ENCODE peak calls at places on chromosomes 1 and 21, in ten cellular contexts. H is HCT116, V is colonic mucosa, S is NCI-H1417, R is Right ventricle myocardium inferior, N is HEK293T, K is OCI-LY7, M is breast epithelium, Q is Calu3, G is nephron progenitor cell. D is an unnamed sample.

GRCh38 chr1:207670192-207670591 is 25.3 kb downstream of the CR1L start:
- DNase-seq in H (no peak), V (no peak), S (no peak), R (no peak), N (no peak), K (peak), M (no peak), Q (no peak), G (no peak), D (no peak)

GRCh38 chr1:203322480-203323179 is 17.3 kb downstream of the BTG2 start:
- DNase-seq in H (no peak), V (no peak), S (peak), R (no peak), N (no peak), K (no peak), M (peak), Q (no peak), G (no peak), D (peak)

GRCh38 chr1:7250176-7250575 is 464.9 kb downstream of the CAMTA1 start:
- DNase-seq in H (no peak), V (peak), S (no peak), R (no peak), N (no peak), K (no peak), M (no peak), Q (no peak), G (no peak), D (no peak)

GRCh38 chr21:38479641-38480515 is 18.4 kb downstream of the ERG start:
- DNase-seq in H (no peak), V (no peak), S (no peak), R (no peak), N (no peak), K (no peak), M (no peak), Q (no peak), G (no peak), D (no peak)

GRCh38 chr1:16146888-16147614 is 8.8 kb downstream of the EPHA2 start:
- DNase-seq in H (no peak), V (no peak), S (no peak), R (no peak), N (no peak), K (no peak), M (no peak), Q (no peak), G (no peak), D (no peak)

GRCh38 chr1:246544001-246544400 is 22.1 kb downstream of the TFB2M start:
- DNase-seq in H (no peak), V (no peak), S (no peak), R (no peak), N (no peak), K (no peak), M (no peak), Q (no peak), G (no peak), D (no peak)

GRCh38 chr1:94535879-94536278 is 5.7 kb downstream of the F3 start:
- DNase-seq in H (no peak), V (no peak), S (no peak), R (no peak), N (no peak), K (no peak), M (no peak), Q (no peak), G (no peak), D (no peak)

GRCh38 chr1:202009326-202010031 is 908 bp upstream of the ELF3 start:
- DNase-seq in H (peak), V (peak), S (peak), R (no peak), N (peak), K (peak), M (peak), Q (peak), G (peak), D (no peak)

GRCh38 chr1:77513839-77514763 is 168.4 kb downstream of the ZZZ3 start:
- DNase-seq in H (no peak), V (no peak), S (no peak), R (no peak), N (no peak), K (no peak), M (peak), Q (no peak), G (peak), D (no peak)

GRCh38 chr21:45590246-45590725 is 48.0 kb upstream of the SLC19A1 start:
- DNase-seq in H (no peak), V (peak), S (no peak), R (peak), N (peak), K (peak), M (no peak), Q (no peak), G (peak), D (no peak)

GRCh38 chr1:115277276-115277675 is 60.8 kb downstream of the NGF start:
- DNase-seq in H (peak), V (no peak), S (no peak), R (no peak), N (no peak), K (no peak), M (no peak), Q (no peak), G (no peak), D (no peak)

GRCh38 chr1:7387053-7387861 is 383.8 kb upstream of the VAMP3 start:
- DNase-seq in H (no peak), V (peak), S (peak), R (no peak), N (no peak), K (no peak), M (peak), Q (no peak), G (no peak), D (no peak)

GRCh38 chr1:1165900-1166421 is 7.7 kb upstream of the TTLL10 start:
- DNase-seq in H (no peak), V (peak), S (no peak), R (peak), N (no peak), K (no peak), M (no peak), Q (peak), G (peak), D (no peak)

GRCh38 chr1:226497991-226498689 is 50.4 kb upstream of the STUM start:
- DNase-seq in H (no peak), V (no peak), S (no peak), R (no peak), N (no peak), K (no peak), M (no peak), Q (no peak), G (no peak), D (no peak)

GRCh38 chr1:46517010-46517600 is 27.5 kb downstream of the DMBX1 start:
- DNase-seq in H (peak), V (peak), S (peak), R (peak), N (no peak), K (no peak), M (peak), Q (peak), G (peak), D (no peak)

GRCh38 chr1:37561794-37562132 is 5.0 kb downstream of the DNALI1 start:
- DNase-seq in H (peak), V (peak), S (no peak), R (no peak), N (peak), K (peak), M (no peak), Q (peak), G (peak), D (no peak)

GRCh38 chr1:85313888-85314696 is 37.7 kb upstream of the BCL10 start:
- DNase-seq in H (no peak), V (no peak), S (no peak), R (no peak), N (no peak), K (no peak), M (peak), Q (no peak), G (no peak), D (no peak)

GRCh38 chr1:175877939-175878730 is 134.7 kb upstream of the TNR start:
- DNase-seq in H (no peak), V (no peak), S (no peak), R (no peak), N (no peak), K (no peak), M (no peak), Q (no peak), G (no peak), D (no peak)

GRCh38 chr1:36524359-36525062 is 41.8 kb upstream of the CSF3R start:
- DNase-seq in H (no peak), V (no peak), S (no peak), R (no peak), N (no peak), K (no peak), M (no peak), Q (no peak), G (no peak), D (no peak)

GRCh38 chr1:205068457-205069035 is 15.7 kb downstream of the TMEM81 start:
- DNase-seq in H (no peak), V (no peak), S (no peak), R (no peak), N (no peak), K (no peak), M (no peak), Q (no peak), G (no peak), D (no peak)

GRCh38 chr1:5481889-5482288 is 510.3 kb downstream of the NPHP4 start:
- DNase-seq in H (peak), V (no peak), S (no peak), R (no peak), N (peak), K (peak), M (no peak), Q (no peak), G (peak), D (no peak)

GRCh38 chr1:8374812-8375211 is 56.9 kb downstream of the SLC45A1 start:
- DNase-seq in H (peak), V (peak), S (no peak), R (no peak), N (peak), K (peak), M (no peak), Q (peak), G (no peak), D (no peak)

GRCh38 chr1:28926629-28927441 is 12.5 kb downstream of the EPB41 start:
- DNase-seq in H (no peak), V (peak), S (peak), R (no peak), N (no peak), K (peak), M (no peak), Q (no peak), G (no peak), D (peak)

GRCh38 chr21:28858424-28858823 is 134.3 kb downstream of the LTN1 start:
- DNase-seq in H (no peak), V (no peak), S (no peak), R (no peak), N (no peak), K (no peak), M (no peak), Q (no peak), G (no peak), D (no peak)